ENCODE peak calls at places on chromosome 2, in nine cellular contexts. P is ovary; K is Right ventricle myocardium superior; R is HEK293T; S is MV-4-11; N is heart left ventricle; F is stimulated activated CD4-positive, alpha-beta T cell treated with anti-CD3 and anti-CD28 coated beads, Interleukin-4, amount 100 ng/mL, for 1 hour; O is HFF-Myc; M is GM18507. T is an unnamed sample.

GRCh38 chr2:150619607-150620330 is 132.3 kb upstream of the RND3 start:
- DNase-seq in P (peak), K (no peak), R (no peak), S (no peak), N (no peak), F (no peak), O (no peak), M (no peak), T (no peak)

GRCh38 chr2:209726311-209726710 is 45.3 kb upstream of the UNC80 start:
- DNase-seq in P (no peak), K (no peak), R (no peak), S (no peak), N (no peak), F (no peak), O (no peak), M (no peak), T (no peak)

GRCh38 chr2:224360801-224361251 is 41.1 kb downstream of the FAM124B start:
- DNase-seq in P (no peak), K (no peak), R (no peak), S (no peak), N (no peak), F (no peak), O (no peak), M (no peak), T (no peak)

GRCh38 chr2:197322729-197323720 is 12.4 kb upstream of the ANKRD44 start:
- DNase-seq in P (no peak), K (no peak), R (no peak), S (no peak), N (no peak), F (no peak), O (no peak), M (no peak), T (no peak)

GRCh38 chr2:120109186-120110061 is 96.5 kb downstream of the EPB41L5 start:
- DNase-seq in P (no peak), K (no peak), R (peak), S (peak), N (no peak), F (no peak), O (peak), M (no peak), T (no peak)

GRCh38 chr2:189363559-189363958 is 77.7 kb upstream of the WDR75 start:
- DNase-seq in P (no peak), K (no peak), R (no peak), S (peak), N (no peak), F (no peak), O (no peak), M (no peak), T (no peak)

GRCh38 chr2:202705446-202706020 is 70.8 kb downstream of the FAM117B start:
- DNase-seq in P (no peak), K (no peak), R (no peak), S (no peak), N (no peak), F (no peak), O (no peak), M (no peak), T (no peak)

GRCh38 chr2:37616674-37616999 is 54.8 kb downstream of the CDC42EP3 start:
- DNase-seq in P (no peak), K (no peak), R (no peak), S (no peak), N (no peak), F (no peak), O (no peak), M (no peak), T (no peak)

GRCh38 chr2:64065516-64065915 is 46.3 kb upstream of the VPS54 start:
- DNase-seq in P (no peak), K (no peak), R (no peak), S (no peak), N (no peak), F (no peak), O (no peak), M (no peak), T (no peak)

GRCh38 chr2:46643493-46643892 is 164.1 kb downstream of the TMEM247 start:
- DNase-seq in P (no peak), K (no peak), R (peak), S (no peak), N (no peak), F (no peak), O (no peak), M (no peak), T (no peak)

GRCh38 chr2:127640082-127641072 is 5.6 kb upstream of the GPR17 start:
- DNase-seq in P (no peak), K (no peak), R (peak), S (no peak), N (no peak), F (peak), O (no peak), M (peak), T (no peak)

GRCh38 chr2:47038656-47039501 is 116.2 kb downstream of the STPG4 start:
- DNase-seq in P (no peak), K (no peak), R (no peak), S (no peak), N (no peak), F (peak), O (no peak), M (no peak), T (no peak)

GRCh38 chr2:43853141-43854081 is 14.6 kb downstream of the ABCG8 start:
- DNase-seq in P (no peak), K (no peak), R (peak), S (no peak), N (no peak), F (no peak), O (no peak), M (no peak), T (no peak)

GRCh38 chr2:1750935-1751767 is 6.8 kb upstream of the PXDN start:
- DNase-seq in P (peak), K (peak), R (peak), S (no peak), N (peak), F (peak), O (no peak), M (no peak), T (peak)

GRCh38 chr2:230343747-230344146 is 16.8 kb downstream of the SP140L start:
- DNase-seq in P (no peak), K (no peak), R (no peak), S (no peak), N (no peak), F (no peak), O (no peak), M (no peak), T (no peak)